ENCODE peak calls at places on chromosomes 4 and X, in six cellular contexts. V is OCI-LY7, J is spleen, O is breast epithelium, B is cardiac muscle cell, D is endodermal cell. S is an unnamed sample.

GRCh38 chrX:3653111-3653510 is 60.3 kb downstream of the PRKX start:
- DNase-seq in J (no peak), O (no peak), V (no peak), D (no peak), B (no peak), S (no peak)

GRCh38 chr4:169593050-169593449 is 19.3 kb downstream of the NEK1 start:
- DNase-seq in D (no peak), O (no peak), B (no peak), V (no peak), J (no peak), S (no peak)

GRCh38 chr4:147866532-147867271 is 134.8 kb downstream of the ARHGAP10 start:
- DNase-seq in J (peak), V (peak), B (peak), O (peak), D (peak), S (peak)

GRCh38 chr4:173264245-173264959 is 69.8 kb downstream of the HMGB2 start:
- DNase-seq in O (no peak), J (no peak), B (peak), V (peak), D (peak), S (peak)

GRCh38 chrX:39163585-39163984 is 362.3 kb downstream of the MID1IP1 start:
- DNase-seq in D (no peak), B (no peak), V (no peak), J (no peak), O (no peak), S (no peak)

GRCh38 chr4:148216866-148217814 is 225.1 kb downstream of the NR3C2 start:
- DNase-seq in J (no peak), O (no peak), D (no peak), V (peak), B (no peak), S (no peak)

GRCh38 chr4:110620352-110621327 is 2.2 kb downstream of the PITX2 start:
- DNase-seq in V (peak), O (no peak), D (peak), J (peak), B (peak), S (no peak)

GRCh38 chr4:179307297-179308136 is 1865.3 kb upstream of the AGA start:
- DNase-seq in V (peak), D (peak), B (peak), O (no peak), J (no peak), S (no peak)

GRCh38 chr4:159021597-159022385 is 81.1 kb upstream of the RAPGEF2 start:
- DNase-seq in J (no peak), B (no peak), V (no peak), D (peak), O (no peak), S (no peak)

GRCh38 chr4:56674984-56675383 is 6.1 kb downstream of the HOPX start:
- DNase-seq in V (no peak), D (no peak), B (no peak), J (no peak), O (no peak), S (no peak)

GRCh38 chrX:103215768-103216085 is 819 bp downstream of the BEX4 start:
- DNase-seq in D (peak), O (no peak), J (no peak), V (no peak), B (peak), S (no peak)

GRCh38 chr4:97645437-97645836 is 497.8 kb downstream of the STPG2 start:
- DNase-seq in O (no peak), B (no peak), J (no peak), D (no peak), V (no peak), S (no peak)

GRCh38 chr4:163542275-163542674 is 47.8 kb downstream of the TMA16 start:
- DNase-seq in J (no peak), D (no peak), B (no peak), O (no peak), V (no peak), S (no peak)

GRCh38 chr4:7247946-7248345 is 55.6 kb downstream of the SORCS2 start:
- DNase-seq in O (no peak), V (no peak), B (no peak), D (no peak), J (no peak), S (no peak)

GRCh38 chr4:107740950-107741701 is 21.1 kb upstream of the PAPSS1 start:
- DNase-seq in J (no peak), V (no peak), B (peak), O (peak), D (no peak), S (peak)

GRCh38 chr4:150477869-150478268 is 104.1 kb upstream of the MAB21L2 start:
- DNase-seq in V (no peak), B (no peak), D (no peak), O (no peak), J (no peak), S (no peak)

GRCh38 chrX:115649461-115650063 is 88.6 kb downstream of the PLS3 start:
- DNase-seq in V (no peak), B (no peak), O (no peak), J (no peak), D (peak), S (no peak)

GRCh38 chr4:119136541-119136940 is 909 bp downstream of the MYOZ2 start:
- DNase-seq in D (no peak), B (peak), J (no peak), V (no peak), O (no peak), S (no peak)
- TF ChIP-seq CTCF in D (peak), B (peak), J (no peak), V (no peak), O (no peak), S (no peak)

DNA sequence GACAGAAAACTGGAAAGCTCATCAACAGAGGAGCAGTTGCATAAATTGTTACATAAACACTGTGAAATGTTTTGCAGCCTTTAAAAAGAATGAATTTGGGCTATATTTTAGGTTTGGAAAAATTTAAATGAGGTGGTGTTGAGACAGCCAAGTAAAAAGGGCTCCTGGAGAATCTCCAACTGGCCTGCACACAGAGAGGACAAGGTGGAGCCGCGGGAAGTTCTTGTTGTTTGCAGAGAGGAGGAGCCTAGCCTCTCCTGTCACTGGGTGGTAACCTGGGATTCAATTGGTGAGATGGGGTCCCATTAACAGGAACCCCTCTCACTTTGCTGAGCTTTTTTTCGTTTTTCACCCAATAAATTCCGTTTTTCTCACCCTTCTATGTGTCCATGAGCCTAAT is 13.4 kb downstream of the GIMD1 start:
- DNase-seq in B (peak), V (no peak), J (no peak), D (peak), O (no peak), S (no peak)
- H3K4me3 ChIP-seq in B (no peak), V (no peak), J (no peak), D (no peak), O (no peak), S (no peak)

GRCh38 chrX:152869972-152870371 is 27.9 kb upstream of the ZNF185 start:
- DNase-seq in O (no peak), D (no peak), B (no peak), J (no peak), V (no peak), S (no peak)
- TF ChIP-seq CTCF in O (no peak), D (peak), B (no peak), J (no peak), V (no peak), S (no peak)

GRCh38 chr4:78552398-78553396 is 1.1 kb downstream of the ANXA3 start:
- DNase-seq in J (no peak), B (peak), V (no peak), O (peak), D (peak), S (no peak)
- H3K4me3 ChIP-seq in J (peak), B (peak), V (no peak), O (peak), D (peak), S (peak)

GRCh38 chrX:11949291-11949690 is 189.0 kb upstream of the FRMPD4 start:
- DNase-seq in D (no peak), O (no peak), V (no peak), B (peak), J (no peak), S (no peak)

DNA sequence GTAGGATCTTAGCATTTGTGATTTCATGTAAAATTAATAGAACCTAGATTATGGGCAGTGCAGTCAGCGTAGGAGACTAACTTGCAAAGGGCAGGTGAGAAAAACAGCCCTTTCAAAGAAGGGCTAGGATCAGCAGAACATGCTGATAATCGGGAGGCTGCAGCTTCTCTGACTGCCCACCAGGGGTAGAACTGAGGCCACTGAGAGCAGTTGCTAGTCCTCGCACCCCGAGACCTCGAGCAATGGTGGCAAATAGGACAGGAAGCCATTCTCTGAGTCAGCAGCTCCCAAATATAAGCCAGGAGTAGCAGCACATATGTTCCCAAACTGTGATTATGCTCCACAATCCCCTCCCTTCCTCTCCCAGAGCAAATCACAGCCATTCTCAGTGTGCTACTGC is 186.4 kb downstream of the MSL3 start:
- DNase-seq in V (peak), B (peak), D (peak), J (no peak), O (no peak), S (peak)
- TF ChIP-seq CTCF in V (peak), B (peak), D (peak), J (no peak), O (no peak), S (peak)

DNA sequence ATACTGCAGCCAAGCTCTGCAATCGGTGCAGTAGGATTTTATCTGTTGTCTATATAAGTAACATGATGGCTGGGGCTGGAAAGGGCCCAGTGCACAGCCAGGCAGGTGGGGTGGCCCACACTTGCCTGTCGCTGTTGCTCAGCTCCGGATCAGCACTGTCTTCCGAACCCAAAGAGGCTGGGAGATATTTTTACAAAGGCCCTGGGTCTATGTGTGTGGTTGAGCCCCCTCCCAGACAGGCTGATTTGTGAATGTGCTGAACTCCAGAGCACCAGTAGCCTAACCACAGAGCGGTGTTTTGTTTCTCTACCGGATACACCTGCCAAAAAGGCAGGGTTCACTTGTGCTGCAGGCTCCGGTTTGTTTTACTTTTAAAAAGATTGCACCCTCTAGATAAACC is 33.5 kb upstream of the CHRNA9 start:
- DNase-seq in J (peak), D (no peak), V (peak), O (no peak), B (no peak), S (no peak)
- H3K4me3 ChIP-seq in J (no peak), D (no peak), V (peak), O (no peak), B (no peak), S (no peak)

DNA sequence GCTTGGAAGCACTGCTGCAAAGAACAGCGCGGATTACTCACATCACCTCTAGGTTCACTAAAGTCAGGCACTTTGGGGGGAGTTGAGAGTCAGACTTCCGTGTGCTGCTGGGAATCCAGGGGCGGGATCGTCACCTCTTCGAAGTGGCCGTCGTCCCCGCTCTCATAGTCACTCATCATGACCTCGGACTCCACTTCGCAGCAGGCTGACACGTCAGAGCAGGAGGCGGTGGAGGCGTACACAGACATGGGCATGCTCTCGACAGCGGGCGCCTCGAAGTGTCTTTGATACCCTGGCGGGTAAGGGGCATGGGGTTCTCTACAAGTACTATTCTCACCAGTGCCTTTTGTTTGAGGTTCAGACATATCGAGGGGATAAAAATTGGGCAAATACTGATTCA is 33.1 kb upstream of the MTNR1A start:
- DNase-seq in J (peak), D (no peak), V (no peak), O (no peak), B (no peak), S (no peak)
- TF ChIP-seq CTCF in J (no peak), D (no peak), V (no peak), O (no peak), B (no peak), S (no peak)

S was measured in HFF-Myc.